ENCODE peak calls at places on chromosomes 5 and 9, in nine cellular contexts. N is hepatocyte, O is heart right ventricle, L is MM.1S, Y is uterus, C is esophagus squamous epithelium, M is PC-3, T is A549, K is GM23248. U is an unnamed sample. For H3K4me1, the result is how much of the 10 kb centered on the place peaks cover.

GRCh38 chr9:5622019-5622418 is 6.9 kb upstream of the RIC1 start:
- DNase-seq in N (peak), O (no peak), L (no peak), Y (no peak), C (no peak), M (peak), T (peak), K (peak), U (no peak)

GRCh38 chr9:33637881-33638280 is 113.8 kb downstream of the ANKRD18B start:
- DNase-seq in N (no peak), O (no peak), L (peak), Y (no peak), C (no peak), M (no peak), T (no peak), K (no peak), U (no peak)

GRCh38 chr5:9059920-9060691 is 485.8 kb downstream of the SEMA5A start:
- DNase-seq in N (peak), O (peak), L (no peak), Y (peak), C (no peak), M (peak), T (no peak), K (peak), U (no peak)

GRCh38 chr5:53991942-53992341 is 318.4 kb downstream of the ARL15 start:
- DNase-seq in N (no peak), O (no peak), L (no peak), Y (no peak), C (no peak), M (no peak), T (peak), K (peak), U (no peak)

GRCh38 chr5:136155769-136156168 is 23.1 kb downstream of the SMAD5 start:
- DNase-seq in N (no peak), O (no peak), L (no peak), Y (no peak), C (no peak), M (no peak), T (no peak), K (peak), U (no peak)

GRCh38 chr9:76127637-76128036 is 237.2 kb downstream of the PCSK5 start:
- DNase-seq in N (no peak), O (no peak), L (no peak), Y (no peak), C (no peak), M (no peak), T (no peak), K (no peak), U (no peak)

GRCh38 chr5:173452098-173452497 is 123.9 kb upstream of the STC2 start:
- DNase-seq in N (no peak), O (peak), L (no peak), Y (no peak), C (no peak), M (peak), T (peak), K (peak), U (no peak)

GRCh38 chr5:98121036-98121936 is 652.2 kb upstream of the RGMB start:
- DNase-seq in N (no peak), O (no peak), L (no peak), Y (no peak), C (no peak), M (no peak), T (no peak), K (no peak), U (peak)

GRCh38 chr5:37658440-37658839 is 181.4 kb downstream of the GDNF start:
- DNase-seq in N (no peak), O (no peak), L (no peak), Y (no peak), C (no peak), M (peak), T (no peak), K (no peak), U (no peak)

GRCh38 chr5:170302729-170303501 is 5.3 kb upstream of the LCP2 start:
- DNase-seq in N (no peak), O (peak), L (peak), Y (peak), C (no peak), M (no peak), T (no peak), K (no peak), U (no peak)

GRCh38 chr9:71647094-71647591 is 121.2 kb downstream of the CEMIP2 start:
- DNase-seq in N (peak), O (peak), L (no peak), Y (peak), C (no peak), M (peak), T (peak), K (peak), U (peak)

GRCh38 chr5:114678778-114679177 is 316.9 kb downstream of the KCNN2 start:
- DNase-seq in N (no peak), O (no peak), L (no peak), Y (no peak), C (no peak), M (no peak), T (no peak), K (no peak), U (no peak)

GRCh38 chr9:135588371-135588770 is 26.8 kb downstream of the PAEP start:
- DNase-seq in N (peak), O (no peak), L (no peak), Y (no peak), C (no peak), M (no peak), T (no peak), K (no peak), U (no peak)

GRCh38 chr5:158641016-158641415 is 458.7 kb downstream of the EBF1 start:
- DNase-seq in N (no peak), O (no peak), L (no peak), Y (peak), C (no peak), M (no peak), T (no peak), K (peak), U (no peak)

GRCh38 chr5:178180141-178180863 is 6.9 kb downstream of the GMCL2 start:
- DNase-seq in N (no peak), O (no peak), L (peak), Y (no peak), C (no peak), M (no peak), T (no peak), K (no peak), U (no peak)

GRCh38 chr5:68074048-68074632 is 141.4 kb upstream of the PIK3R1 start:
- DNase-seq in N (no peak), O (no peak), L (no peak), Y (peak), C (no peak), M (no peak), T (no peak), K (no peak), U (no peak)

GRCh38 chr5:8176101-8176693 is 307.2 kb downstream of the MTRR start:
- DNase-seq in N (peak), O (no peak), L (no peak), Y (no peak), C (no peak), M (no peak), T (no peak), K (peak), U (no peak)

GRCh38 chr9:131951155-131951554 is 128.5 kb downstream of the MED27 start:
- DNase-seq in N (no peak), O (no peak), L (no peak), Y (no peak), C (no peak), M (no peak), T (no peak), K (no peak), U (no peak)

GRCh38 chr9:135139366-135139965 is 52.0 kb downstream of the OLFM1 start:
- DNase-seq in N (no peak), O (no peak), L (no peak), Y (no peak), C (no peak), M (no peak), T (no peak), K (peak), U (no peak)

GRCh38 chr5:155103164-155103563 is 89.6 kb downstream of the KIF4B start:
- DNase-seq in N (no peak), O (no peak), L (no peak), Y (no peak), C (no peak), M (no peak), T (no peak), K (peak), U (no peak)

GRCh38 chr5:126594676-126595485 is at the start of gene ALDH7A1:
- DNase-seq in N (peak), O (peak), L (no peak), Y (peak), C (peak), M (peak), T (peak), K (peak), U (peak)

GRCh38 chr9:134399435-134400056 is 73.3 kb downstream of the RXRA start:
- DNase-seq in N (no peak), O (no peak), L (peak), Y (no peak), C (no peak), M (peak), T (peak), K (peak), U (no peak)

GRCh38 chr9:121075251-121076036 is 689 bp downstream of the CNTRL start:
- DNase-seq in N (peak), O (no peak), L (peak), Y (no peak), C (no peak), M (peak), T (no peak), K (peak), U (no peak)

GRCh38 chr5:64505769-64506566 is at the start of gene RGS7BP:
- DNase-seq in N (peak), O (peak), L (no peak), Y (peak), C (no peak), M (peak), T (peak), K (peak), U (no peak)

GRCh38 chr5:33968133-33969005 is 16.1 kb downstream of the SLC45A2 start:
- DNase-seq in N (no peak), O (no peak), L (peak), Y (no peak), C (no peak), M (peak), T (no peak), K (no peak), U (no peak)

GRCh38 chr9:35945341-35946018 is 12.5 kb downstream of the OR2S2 start:
- DNase-seq in N (peak), O (peak), L (peak), Y (peak), C (no peak), M (peak), T (peak), K (peak), U (peak)

GRCh38 chr9:109182940-109183798 is 16.1 kb upstream of the FRRS1L start:
- DNase-seq in N (peak), O (no peak), L (peak), Y (no peak), C (no peak), M (peak), T (peak), K (peak), U (no peak)

GRCh38 chr9:125343518-125344284 is 82.1 kb downstream of the GAPVD1 start:
- DNase-seq in N (peak), O (peak), L (no peak), Y (no peak), C (no peak), M (peak), T (peak), K (peak), U (no peak)

GRCh38 chr9:2729003-2729402 is 11.7 kb downstream of the KCNV2 start:
- DNase-seq in N (no peak), O (no peak), L (no peak), Y (no peak), C (no peak), M (peak), T (no peak), K (peak), U (no peak)

GRCh38 chr9:35518212-35518917 is 28.5 kb downstream of the RUSC2 start:
- DNase-seq in N (peak), O (no peak), L (no peak), Y (no peak), C (no peak), M (peak), T (peak), K (peak), U (no peak)

GRCh38 chr5:56155992-56156584 is 77.0 kb downstream of the ANKRD55 start:
- DNase-seq in N (no peak), O (no peak), L (peak), Y (no peak), C (no peak), M (no peak), T (no peak), K (no peak), U (no peak)

GRCh38 chr5:112232651-112233050 is 186.4 kb downstream of the EPB41L4A start:
- DNase-seq in N (no peak), O (no peak), L (no peak), Y (no peak), C (no peak), M (no peak), T (peak), K (no peak), U (no peak)

GRCh38 chr9:83155733-83156132 is 92.8 kb upstream of the RASEF start:
- DNase-seq in N (no peak), O (no peak), L (no peak), Y (no peak), C (no peak), M (no peak), T (no peak), K (no peak), U (no peak)

GRCh38 chr9:130198501-130199179 is 26.4 kb downstream of the NCS1 start:
- DNase-seq in N (no peak), O (no peak), L (no peak), Y (no peak), C (no peak), M (no peak), T (no peak), K (no peak), U (peak)
- H3K4me1 ChIP-seq in N (under half), O (under half), L (under half), Y (under half), C (under half), M (under half), T (under half), K (under half), U (under half)

GRCh38 chr5:159907689-159908088 is 8.6 kb upstream of the ADRA1B start:
- DNase-seq in N (no peak), O (no peak), L (no peak), Y (no peak), C (no peak), M (no peak), T (peak), K (no peak), U (no peak)
- H3K4me1 ChIP-seq in N (under half), O (under half), L (under half), Y (under half), C (under half), M (half or more), T (half or more), K (under half), U (under half)

DNA sequence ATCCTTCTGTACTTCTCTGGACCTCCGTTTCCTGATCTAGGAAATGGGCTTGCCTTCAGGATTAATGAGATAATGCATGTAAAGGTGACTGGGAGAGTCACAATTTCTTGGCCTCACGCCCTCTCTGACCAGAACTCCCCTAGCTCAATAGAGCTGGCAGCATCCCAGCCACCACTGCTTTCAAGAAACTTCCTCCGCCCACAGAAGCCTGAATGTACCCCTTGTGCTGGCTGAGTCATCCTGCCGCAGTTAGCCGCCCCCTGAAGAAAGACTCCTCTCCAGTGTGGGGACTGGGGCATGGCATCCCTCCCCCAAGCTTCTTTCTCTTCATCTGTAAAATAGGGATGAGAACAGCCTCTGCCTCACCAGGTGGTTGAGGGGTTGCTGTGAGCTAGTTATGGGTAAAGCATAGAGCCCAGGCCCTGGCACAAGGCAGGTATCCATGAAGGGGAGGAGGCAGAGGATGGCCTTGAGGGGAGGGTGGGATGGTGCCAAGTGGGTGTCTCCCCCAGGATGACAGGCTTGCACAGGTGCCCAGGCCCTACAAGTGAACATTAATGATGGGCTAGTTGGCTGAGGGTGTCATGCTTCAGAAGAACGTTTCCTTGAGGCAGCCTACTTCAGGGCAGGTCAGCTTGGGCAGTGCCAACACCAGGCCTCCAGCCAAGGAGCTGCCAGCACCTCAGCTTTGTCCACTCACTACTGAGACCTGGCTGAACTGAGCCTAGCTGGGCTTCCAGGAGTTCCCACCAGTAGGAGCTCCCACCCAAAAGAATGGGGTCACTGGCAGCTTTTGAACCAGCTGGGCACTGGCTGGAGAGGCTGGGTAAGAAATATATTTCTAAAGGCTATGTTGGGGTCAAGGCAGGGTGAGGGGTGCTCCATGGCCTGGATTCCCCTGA is 3.5 kb downstream of the PDLIM4 start:
- DNase-seq in N (peak), O (peak), L (no peak), Y (peak), C (no peak), M (peak), T (no peak), K (peak), U (no peak)
- H3K4me1 ChIP-seq in N (under half), O (half or more), L (under half), Y (half or more), C (half or more), M (half or more), T (under half), K (half or more), U (half or more)

GRCh38 chr5:124732349-124732875 is 14.0 kb downstream of the ZNF608 start:
- DNase-seq in N (no peak), O (no peak), L (no peak), Y (no peak), C (no peak), M (no peak), T (no peak), K (no peak), U (no peak)

GRCh38 chr5:124734574-124735168 is 11.8 kb downstream of the ZNF608 start:
- DNase-seq in N (no peak), O (no peak), L (no peak), Y (no peak), C (no peak), M (no peak), T (no peak), K (no peak), U (no peak)

GRCh38 chr5:124730381-124730780 is 16.1 kb downstream of the ZNF608 start:
- DNase-seq in N (no peak), O (no peak), L (no peak), Y (no peak), C (no peak), M (no peak), T (no peak), K (no peak), U (no peak)

GRCh38 chr5:124735169-124735858 is 11.1 kb downstream of the ZNF608 start:
- DNase-seq in N (peak), O (no peak), L (no peak), Y (no peak), C (no peak), M (no peak), T (no peak), K (peak), U (no peak)

DNA sequence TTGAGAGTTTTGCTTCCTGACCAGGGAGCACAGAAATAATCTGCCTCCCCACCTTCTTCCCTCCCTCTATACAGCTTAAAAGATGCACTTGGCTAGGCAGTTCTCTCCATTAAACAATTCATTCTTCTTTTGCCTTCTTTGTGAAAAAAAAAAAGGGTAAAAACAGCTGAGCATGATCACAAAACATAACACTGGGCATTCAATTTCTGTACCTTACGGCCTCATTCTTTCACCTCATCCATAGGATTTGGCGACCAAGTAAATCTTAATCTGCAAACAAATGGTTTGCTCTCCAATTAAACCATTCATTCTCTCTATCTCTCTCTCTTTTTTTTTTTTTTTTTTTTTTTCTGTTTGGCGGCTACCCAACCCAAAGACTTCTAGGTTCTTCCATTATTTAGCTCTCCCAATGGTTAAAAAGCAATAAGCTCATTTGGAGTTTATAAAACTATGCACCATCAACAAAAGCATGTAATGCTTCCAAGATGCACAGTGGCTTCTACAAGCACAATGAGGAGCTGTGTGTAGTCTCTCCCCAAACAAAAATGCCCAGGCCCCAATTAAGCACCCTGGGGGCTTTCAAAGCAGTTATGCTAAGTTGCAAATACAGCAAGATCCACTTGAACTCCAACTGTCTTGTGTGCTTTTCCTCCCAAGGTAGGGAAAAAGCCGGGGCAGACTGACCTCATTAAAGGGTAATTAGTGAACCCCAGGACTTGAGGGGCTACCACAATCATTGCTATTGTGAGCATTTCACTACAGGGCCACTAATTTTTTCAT is 13.4 kb downstream of the ZNF608 start:
- DNase-seq in N (no peak), O (no peak), L (no peak), Y (no peak), C (no peak), M (no peak), T (no peak), K (no peak), U (no peak)
- H3K4me1 ChIP-seq in N (half or more), O (half or more), L (under half), Y (under half), C (under half), M (under half), T (under half), K (under half), U (under half)

DNA sequence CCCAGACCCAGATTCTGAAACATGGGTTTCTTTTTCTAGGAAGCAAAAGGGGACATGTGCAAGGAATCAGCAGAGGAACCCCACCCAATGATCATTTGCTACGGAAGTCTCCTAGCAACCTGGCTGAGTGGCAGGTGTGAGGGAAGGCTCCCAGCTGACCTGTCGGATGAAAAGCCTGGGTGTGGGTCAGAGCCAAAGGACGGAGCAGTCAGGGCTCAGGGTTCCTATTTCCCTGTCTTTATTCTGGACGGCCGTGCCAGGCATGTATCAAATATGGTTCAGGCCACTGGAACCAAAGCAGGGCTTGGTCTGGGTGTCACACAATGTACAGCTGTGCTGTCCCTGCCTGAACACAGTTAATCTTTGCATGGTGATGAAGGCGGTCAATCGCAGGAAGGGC is 20.1 kb downstream of the STK10 start:
- DNase-seq in N (no peak), O (peak), L (no peak), Y (no peak), C (no peak), M (no peak), T (no peak), K (no peak), U (no peak)
- H3K4me1 ChIP-seq in N (under half), O (half or more), L (under half), Y (under half), C (under half), M (under half), T (under half), K (under half), U (under half)

DNA sequence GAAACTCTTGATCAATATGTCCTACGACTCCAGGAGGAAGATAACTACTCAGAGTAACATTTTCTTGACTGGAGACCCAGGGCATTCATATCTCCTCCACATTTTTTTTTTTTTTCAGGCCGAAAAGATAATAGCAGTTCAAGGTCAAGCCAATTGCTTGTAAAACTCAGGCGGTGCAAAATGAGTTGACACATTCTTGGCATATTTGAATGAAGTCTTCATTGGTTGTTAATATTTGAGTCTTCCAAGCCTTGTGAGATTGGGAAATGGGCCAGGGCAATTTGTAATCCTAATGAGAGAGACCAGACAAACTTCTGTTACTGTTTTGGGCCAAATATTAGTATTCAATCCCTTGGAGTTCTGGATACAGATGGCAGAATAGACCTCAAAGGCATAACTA is 138.6 kb downstream of the KCTD16 start:
- DNase-seq in N (peak), O (no peak), L (no peak), Y (no peak), C (no peak), M (no peak), T (no peak), K (no peak), U (no peak)
- H3K4me1 ChIP-seq in N (under half), O (under half), L (under half), Y (under half), C (under half), M (under half), T (under half), K (under half), U (under half)

GRCh38 chr9:99352786-99353185 is 130.7 kb downstream of the SEC61B start:
- DNase-seq in N (no peak), O (no peak), L (no peak), Y (no peak), C (no peak), M (no peak), T (no peak), K (peak), U (no peak)
- H3K4me1 ChIP-seq in N (under half), O (under half), L (under half), Y (under half), C (under half), M (under half), T (under half), K (under half), U (under half)